ENCODE peak calls at places on chromosomes 2 and 18, in six cellular contexts. G is CD4-positive, alpha-beta T cell; F is epithelial cell of proximal tubule; I is NCI-H1105; B is HuH-7.5; K is left kidney. W is an unnamed sample.

GRCh38 chr2:10289352-10289751 is 13.4 kb upstream of the HPCAL1 start:
- DNase-seq in G (no peak), F (no peak), I (no peak), B (no peak), K (no peak), W (no peak)

GRCh38 chr18:2654828-2655152 is 736 bp upstream of the SMCHD1 start:
- DNase-seq in G (peak), F (no peak), I (no peak), B (peak), K (no peak), W (no peak)

GRCh38 chr2:177265834-177266817 is 1.6 kb upstream of the NFE2L2 start:
- DNase-seq in G (no peak), F (peak), I (no peak), B (no peak), K (peak), W (peak)

GRCh38 chr2:165795011-165795410 is 964 bp upstream of the GALNT3 start:
- DNase-seq in G (no peak), F (no peak), I (no peak), B (no peak), K (no peak), W (peak)

GRCh38 chr18:11883153-11883552 is 25.0 kb downstream of the MPPE1 start:
- DNase-seq in G (no peak), F (no peak), I (no peak), B (no peak), K (no peak), W (peak)

GRCh38 chr2:217948341-217948791 is 54.4 kb downstream of the TNS1 start:
- DNase-seq in G (no peak), F (no peak), I (no peak), B (no peak), K (no peak), W (no peak)

GRCh38 chr18:67731853-67732252 is 215.3 kb upstream of the DSEL start:
- DNase-seq in G (no peak), F (peak), I (no peak), B (no peak), K (no peak), W (peak)

GRCh38 chr2:14756122-14756541 is 123.6 kb downstream of the LRATD1 start:
- DNase-seq in G (no peak), F (no peak), I (no peak), B (no peak), K (no peak), W (peak)

GRCh38 chr2:225184948-225185347 is 142.7 kb upstream of the DOCK10 start:
- DNase-seq in G (no peak), F (no peak), I (no peak), B (no peak), K (no peak), W (no peak)

GRCh38 chr2:27191107-27191829 is 20.6 kb upstream of the ATRAID start:
- DNase-seq in G (peak), F (no peak), I (peak), B (peak), K (peak), W (peak)

GRCh38 chr18:55228707-55229106 is 269.4 kb upstream of the CCDC68 start:
- DNase-seq in G (no peak), F (no peak), I (no peak), B (no peak), K (no peak), W (no peak)

GRCh38 chr2:232076272-232076671 is 114.8 kb downstream of the DIS3L2 start:
- DNase-seq in G (no peak), F (no peak), I (no peak), B (no peak), K (no peak), W (no peak)

GRCh38 chr2:171550613-171551012 is 28.3 kb downstream of the CYBRD1 start:
- DNase-seq in G (no peak), F (no peak), I (no peak), B (no peak), K (no peak), W (no peak)

GRCh38 chr2:854460-854859 is 96.2 kb upstream of the SNTG2 start:
- DNase-seq in G (no peak), F (no peak), I (peak), B (peak), K (peak), W (peak)

GRCh38 chr2:241315879-241316700 is at the start of gene SEPTIN2:
- DNase-seq in G (no peak), F (no peak), I (peak), B (peak), K (peak), W (peak)

GRCh38 chr2:111122631-111123421 is 2.1 kb downstream of the BCL2L11 start:
- DNase-seq in G (no peak), F (no peak), I (peak), B (peak), K (peak), W (peak)

GRCh38 chr18:6145645-6146308 is 250.5 kb upstream of the TMEM200C start:
- DNase-seq in G (no peak), F (no peak), I (no peak), B (no peak), K (no peak), W (no peak)

GRCh38 chr2:219252084-219252483 is 959 bp upstream of the TUBA4B start:
- DNase-seq in G (no peak), F (no peak), I (no peak), B (no peak), K (no peak), W (no peak)

GRCh38 chr2:176561706-176562105 is 292.5 kb downstream of the MTX2 start:
- DNase-seq in G (no peak), F (no peak), I (no peak), B (no peak), K (peak), W (peak)

W was measured in iris pigment epithelial cell.